ENCODE peak calls at places on chromosomes 12 and 14, in ten cellular contexts. G, L, Q, H, V, A, P, K, T and S are unnamed samples.

GRCh38 chr14:71620401-71620800 is 311.8 kb upstream of the RGS6 start:
- DNase-seq in G (no peak), L (no peak), Q (peak), H (no peak), V (no peak), A (peak), P (no peak), K (peak), T (no peak), S (no peak)

GRCh38 chr12:132152411-132152821 is 8.2 kb downstream of the NOC4L start:
- DNase-seq in G (no peak), L (no peak), Q (no peak), H (no peak), V (peak), A (no peak), P (no peak), K (no peak), T (no peak), S (no peak)

GRCh38 chr12:17302001-17302400 is 696.0 kb upstream of the LMO3 start:
- DNase-seq in G (no peak), L (no peak), Q (no peak), H (no peak), V (no peak), A (no peak), P (no peak), K (no peak), T (no peak), S (no peak)

GRCh38 chr12:59142175-59142574 is 221.9 kb upstream of the LRIG3 start:
- DNase-seq in G (no peak), L (no peak), Q (no peak), H (no peak), V (no peak), A (no peak), P (no peak), K (no peak), T (no peak), S (no peak)

GRCh38 chr12:7099290-7099996 is 7.2 kb upstream of the C1R start:
- DNase-seq in G (no peak), L (no peak), Q (no peak), H (no peak), V (no peak), A (no peak), P (peak), K (no peak), T (no peak), S (no peak)

GRCh38 chr14:100105357-100106169 is 40.3 kb downstream of the EVL start:
- DNase-seq in G (no peak), L (no peak), Q (no peak), H (no peak), V (no peak), A (no peak), P (no peak), K (no peak), T (no peak), S (no peak)

GRCh38 chr12:95634622-95635621 is 83.6 kb upstream of the USP44 start:
- DNase-seq in G (no peak), L (no peak), Q (no peak), H (no peak), V (no peak), A (peak), P (no peak), K (no peak), T (no peak), S (no peak)

GRCh38 chr14:21104448-21105060 is 3.7 kb downstream of the TMEM253 start:
- DNase-seq in G (peak), L (peak), Q (peak), H (peak), V (peak), A (peak), P (peak), K (peak), T (peak), S (no peak)

GRCh38 chr12:43637116-43637515 is 85.1 kb upstream of the ADAMTS20 start:
- DNase-seq in G (no peak), L (no peak), Q (no peak), H (no peak), V (no peak), A (no peak), P (no peak), K (no peak), T (no peak), S (no peak)

GRCh38 chr12:27922591-27923139 is 49.9 kb downstream of the PTHLH start:
- DNase-seq in G (no peak), L (no peak), Q (peak), H (no peak), V (no peak), A (peak), P (peak), K (peak), T (no peak), S (no peak)

GRCh38 chr12:103705098-103705497 is 118.0 kb downstream of the STAB2 start:
- DNase-seq in G (no peak), L (no peak), Q (no peak), H (no peak), V (no peak), A (no peak), P (no peak), K (no peak), T (no peak), S (no peak)

GRCh38 chr14:96206461-96206860 is 1.8 kb downstream of the BDKRB2 start:
- DNase-seq in G (no peak), L (no peak), Q (no peak), H (no peak), V (no peak), A (no peak), P (no peak), K (no peak), T (no peak), S (no peak)

GRCh38 chr12:126346087-126346486 is 1280.9 kb downstream of the AACS start:
- DNase-seq in G (no peak), L (no peak), Q (no peak), H (no peak), V (no peak), A (no peak), P (no peak), K (no peak), T (no peak), S (no peak)
- TF ChIP-seq CTCF in G (no peak), L (no peak), Q (no peak), H (no peak), V (no peak), A (no peak), P (no peak), K (no peak), T (no peak), S (no peak)

GRCh38 chr12:119992129-119992705 is 3.2 kb downstream of the BICDL1 start:
- DNase-seq in G (no peak), L (no peak), Q (no peak), H (no peak), V (no peak), A (no peak), P (no peak), K (no peak), T (no peak), S (no peak)

GRCh38 chr12:119990382-119990874 is 1.4 kb downstream of the BICDL1 start:
- DNase-seq in G (no peak), L (no peak), Q (no peak), H (no peak), V (no peak), A (no peak), P (no peak), K (no peak), T (peak), S (no peak)

GRCh38 chr12:119988440-119988787 is 622 bp upstream of the BICDL1 start:
- DNase-seq in G (no peak), L (no peak), Q (peak), H (no peak), V (no peak), A (peak), P (no peak), K (peak), T (no peak), S (no peak)

GRCh38 chr12:119989619-119990381 is 764 bp downstream of the BICDL1 start:
- DNase-seq in G (no peak), L (peak), Q (peak), H (peak), V (peak), A (peak), P (peak), K (peak), T (peak), S (no peak)

DNA sequence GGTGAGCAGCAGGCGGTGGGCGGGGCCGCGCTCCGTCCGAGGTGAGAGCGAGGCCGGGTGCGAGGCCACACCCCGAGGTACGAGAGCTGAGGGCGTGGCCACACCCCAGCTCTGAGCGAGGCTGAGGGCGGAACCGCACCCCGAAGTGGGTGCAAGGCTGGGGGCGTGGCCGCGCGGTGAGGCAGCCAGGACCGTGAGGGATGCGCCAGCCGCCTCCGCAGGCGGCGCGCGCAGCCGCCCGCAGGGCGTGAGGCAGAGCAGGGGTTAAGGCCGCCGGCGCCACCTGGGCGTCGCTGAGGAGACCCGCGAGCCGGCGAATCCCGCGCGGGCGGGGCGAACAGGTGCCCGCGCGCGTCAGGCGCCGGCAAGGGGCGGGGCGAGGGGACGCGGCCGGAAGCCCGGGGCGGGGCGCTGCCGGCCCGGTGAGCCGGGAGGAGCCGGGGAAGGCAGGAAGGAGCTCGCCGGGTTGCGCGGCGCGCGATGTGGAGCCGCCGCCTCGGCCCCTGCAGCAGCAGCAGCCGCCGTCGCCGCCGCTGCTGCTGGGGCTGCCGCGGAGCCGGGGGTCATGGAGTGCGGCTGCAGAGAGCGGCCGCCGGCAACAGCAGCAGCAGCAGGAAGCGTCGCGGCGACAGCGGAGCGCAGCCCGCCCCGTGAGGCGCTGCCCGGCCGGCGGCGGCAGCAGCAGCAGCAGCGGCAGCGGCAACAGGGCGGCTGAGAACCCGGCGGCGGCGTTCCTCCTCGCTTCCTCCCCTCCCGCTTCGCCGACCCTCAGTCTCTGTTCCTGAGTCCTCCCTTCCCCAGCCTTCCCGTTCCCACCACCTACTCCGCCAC is at the start of gene BICDL1:
- DNase-seq in G (peak), L (peak), Q (peak), H (peak), V (peak), A (peak), P (peak), K (peak), T (peak), S (peak)
- TF ChIP-seq CTCF in G (peak), L (no peak), Q (no peak), H (no peak), V (no peak), A (no peak), P (no peak), K (peak), T (no peak), S (no peak)

GRCh38 chr14:31889297-31889696 is 187.8 kb upstream of the ARHGAP5 start:
- DNase-seq in G (no peak), L (no peak), Q (no peak), H (no peak), V (no peak), A (no peak), P (no peak), K (no peak), T (no peak), S (no peak)
- TF ChIP-seq CTCF in G (no peak), L (no peak), Q (no peak), H (no peak), V (no peak), A (no peak), P (no peak), K (no peak), T (no peak), S (no peak)

GRCh38 chr12:51219345-51219744 is 1.5 kb upstream of the POU6F1 start:
- DNase-seq in G (no peak), L (no peak), Q (no peak), H (no peak), V (no peak), A (no peak), P (no peak), K (no peak), T (no peak), S (no peak)
- TF ChIP-seq CTCF in G (no peak), L (no peak), Q (no peak), H (no peak), V (no peak), A (no peak), P (no peak), K (no peak), T (no peak), S (no peak)

DNA sequence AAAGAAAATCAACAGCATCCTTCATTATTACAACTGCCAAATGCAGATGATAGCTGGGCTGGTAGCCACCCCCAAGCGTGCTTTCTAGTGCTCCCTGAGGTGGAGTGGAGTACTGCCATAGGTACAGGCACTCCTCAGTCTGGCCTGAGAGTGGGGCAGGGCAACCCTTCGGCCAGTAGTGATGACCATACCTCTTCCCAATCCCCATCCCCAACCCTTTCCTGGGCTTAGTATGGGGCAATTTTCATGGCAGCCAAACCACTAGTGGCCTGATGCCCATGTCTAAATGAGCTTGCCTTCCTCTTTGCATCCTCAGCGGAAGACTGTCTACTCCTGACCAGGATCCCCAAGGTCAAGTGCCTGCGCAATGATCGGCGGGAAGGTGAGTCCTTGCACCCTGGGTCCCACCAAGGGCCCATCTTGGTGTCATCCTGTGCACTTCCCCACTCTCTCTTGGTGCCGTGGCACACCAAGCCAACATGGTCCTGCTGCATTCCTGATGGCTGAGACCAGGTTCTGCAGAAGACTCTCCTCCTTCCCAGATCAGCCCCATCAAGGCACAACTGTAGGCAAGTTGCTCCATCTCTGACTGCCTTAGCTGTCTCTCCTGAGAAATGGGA is 65.8 kb downstream of the GALNT16 start:
- DNase-seq in G (no peak), L (peak), Q (no peak), H (no peak), V (no peak), A (no peak), P (no peak), K (no peak), T (no peak), S (no peak)
- TF ChIP-seq CTCF in G (no peak), L (no peak), Q (no peak), H (peak), V (no peak), A (peak), P (peak), K (no peak), T (no peak), S (no peak)